ENCODE peak calls at places on chromosomes 4 and X, in eight cellular contexts. H, R, V, F, D, P, L and I are unnamed samples.

GRCh38 chrX:48580662-48581061 is 6.4 kb downstream of the RBM3 start:
- DNase-seq in H (no peak), R (no peak), V (peak; percentile 29), F (no peak), D (no peak), P (no peak), L (no peak), I (no peak)

GRCh38 chr4:304987-305680 is at the start of gene ZNF732:
- DNase-seq in H (no peak), R (peak; percentile 66), V (peak; percentile 68), F (no peak), D (peak; percentile 63), P (no peak), L (peak; percentile 50), I (no peak)

GRCh38 chr4:137463377-137464003 is 68.8 kb downstream of the PCDH18 start:
- DNase-seq in H (no peak), R (peak; percentile 42), V (no peak), F (no peak), D (no peak), P (no peak), L (no peak), I (no peak)

GRCh38 chrX:88612870-88613329 is 134.1 kb upstream of the CPXCR1 start:
- DNase-seq in H (no peak), R (no peak), V (no peak), F (no peak), D (no peak), P (no peak), L (peak; percentile 16), I (no peak)

GRCh38 chr4:107037188-107037587 is 1.1 kb upstream of the DKK2 start:
- DNase-seq in H (peak; percentile 6), R (peak; percentile 65), V (peak; percentile 87), F (peak; percentile 45), D (peak; percentile 29), P (no peak), L (peak; percentile 25), I (peak; percentile 61)

GRCh38 chr4:140233811-140234696 is 80.1 kb upstream of the MAML3 start:
- DNase-seq in H (no peak), R (no peak), V (peak; percentile 83), F (no peak), D (no peak), P (no peak), L (peak; percentile 54), I (no peak)

GRCh38 chr4:48329976-48330375 is 11.4 kb upstream of the SLAIN2 start:
- DNase-seq in H (no peak), R (no peak), V (peak; percentile 78), F (no peak), D (no peak), P (no peak), L (peak; percentile 75), I (no peak)

GRCh38 chrX:45850775-45851433 is 650.2 kb upstream of the DIPK2B start:
- DNase-seq in H (peak; percentile 14), R (no peak), V (peak; percentile 64), F (no peak), D (no peak), P (no peak), L (peak; percentile 27), I (no peak)

GRCh38 chrX:8946488-8947050 is 87.4 kb downstream of the FAM9B start:
- DNase-seq in H (no peak), R (no peak), V (no peak), F (no peak), D (no peak), P (no peak), L (no peak), I (no peak)

GRCh38 chr4:4852591-4853362 is 6.7 kb upstream of the MSX1 start:
- DNase-seq in H (peak; percentile 50), R (peak; percentile 78), V (peak; percentile 76), F (peak; percentile 73), D (no peak), P (no peak), L (peak; percentile 60), I (peak; percentile 14)

GRCh38 chrX:53284684-53285447 is 3.5 kb upstream of the IQSEC2 start:
- DNase-seq in H (peak; percentile 69), R (peak; percentile 72), V (peak; percentile 69), F (peak; percentile 83), D (peak; percentile 68), P (no peak), L (peak; percentile 44), I (no peak)

GRCh38 chr4:55398461-55398860 is 2.7 kb downstream of the TMEM165 start:
- DNase-seq in H (no peak), R (no peak), V (peak; percentile 71), F (no peak), D (no peak), P (no peak), L (peak; percentile 33), I (no peak)

GRCh38 chr4:174037049-174037448 is 246.4 kb downstream of the FBXO8 start:
- DNase-seq in H (no peak), R (peak; percentile 40), V (peak; percentile 77), F (peak; percentile 25), D (no peak), P (no peak), L (no peak), I (no peak)

GRCh38 chr4:5036239-5036638 is 15.0 kb upstream of the STK32B start:
- DNase-seq in H (no peak), R (no peak), V (peak; percentile 53), F (no peak), D (no peak), P (peak; percentile 24), L (peak; percentile 68), I (no peak)

GRCh38 chrX:120755066-120755846 is 120.4 kb downstream of the CT47B1 start:
- DNase-seq in H (no peak), R (no peak), V (no peak), F (no peak), D (peak; percentile 18), P (peak; percentile 72), L (no peak), I (no peak)

GRCh38 chr4:87973283-87974169 is 2.0 kb upstream of the SPP1 start:
- DNase-seq in H (peak; percentile 30), R (peak; percentile 51), V (peak; percentile 80), F (peak; percentile 55), D (peak; percentile 64), P (no peak), L (peak; percentile 65), I (peak; percentile 31)

GRCh38 chr4:661856-662761 is 12.0 kb downstream of the ATP5ME start:
- DNase-seq in H (no peak), R (no peak), V (no peak), F (peak; percentile 75), D (no peak), P (no peak), L (no peak), I (no peak)

GRCh38 chr4:74030285-74030684 is 8.2 kb downstream of the CXCL3 start:
- DNase-seq in H (no peak), R (no peak), V (no peak), F (no peak), D (no peak), P (no peak), L (no peak), I (no peak)

GRCh38 chrX:136121788-136122187 is 25.5 kb upstream of the FHL1 start:
- DNase-seq in H (no peak), R (no peak), V (no peak), F (no peak), D (no peak), P (no peak), L (peak; percentile 29), I (no peak)

GRCh38 chrX:70834587-70834986 is 73.9 kb downstream of the TEX11 start:
- DNase-seq in H (no peak), R (no peak), V (no peak), F (no peak), D (no peak), P (no peak), L (no peak), I (no peak)
- TF ChIP-seq CTCF in H (no peak), R (no peak), V (no peak), F (no peak), D (no peak), P (no peak), L (no peak), I (no peak)

DNA sequence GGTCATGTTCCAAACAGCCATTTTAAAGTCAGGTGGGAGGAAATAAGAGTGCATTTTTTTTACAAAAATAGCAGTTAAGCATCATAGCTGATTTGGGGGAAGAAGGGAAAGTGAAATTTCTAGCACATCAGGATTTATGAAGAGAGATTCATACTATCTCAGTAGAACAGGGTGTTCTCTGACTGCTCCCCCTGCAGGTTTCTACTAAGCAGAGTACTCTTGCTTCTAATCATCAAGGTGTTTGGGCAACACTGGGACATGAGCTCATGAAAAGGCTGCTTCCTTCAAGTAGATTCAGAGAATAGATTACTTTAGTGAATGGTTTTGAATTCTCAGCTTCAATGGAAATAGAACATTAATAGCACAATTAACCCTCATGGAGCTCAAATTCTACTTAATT is 591.4 kb upstream of the PCDH10 start:
- DNase-seq in H (peak; percentile 6), R (no peak), V (no peak), F (no peak), D (no peak), P (no peak), L (no peak), I (no peak)
- TF ChIP-seq CTCF in H (no peak), R (peak; percentile 64), V (no peak), F (no peak), D (no peak), P (no peak), L (no peak), I (no peak)

GRCh38 chr4:124710911-124711310 is 1.6 kb downstream of the ANKRD50 start:
- DNase-seq in H (no peak), R (no peak), V (peak; percentile 57), F (no peak), D (no peak), P (no peak), L (peak; percentile 34), I (no peak)

GRCh38 chr4:124711469-124712416 is 789 bp downstream of the ANKRD50 start:
- DNase-seq in H (peak; percentile 45), R (peak; percentile 71), V (peak; percentile 78), F (no peak), D (peak; percentile 52), P (no peak), L (peak; percentile 82), I (peak; percentile 62)

GRCh38 chr4:124710253-124710849 is 2.2 kb downstream of the ANKRD50 start:
- DNase-seq in H (no peak), R (no peak), V (peak; percentile 20), F (no peak), D (no peak), P (no peak), L (peak; percentile 22), I (no peak)

GRCh38 chr4:124712417-124713212 is at the start of gene ANKRD50:
- DNase-seq in H (peak; percentile 91), R (peak; percentile 97), V (peak; percentile 96), F (peak; percentile 96), D (peak; percentile 87), P (peak; percentile 40), L (peak; percentile 98), I (peak; percentile 76)

GRCh38 chr4:124713213-124713592 is 671 bp upstream of the ANKRD50 start:
- DNase-seq in H (peak; percentile 53), R (peak; percentile 88), V (peak; percentile 82), F (peak; percentile 86), D (peak; percentile 61), P (no peak), L (peak; percentile 85), I (peak; percentile 77)
- TF ChIP-seq CTCF in H (peak; percentile 19), R (peak; percentile 66), V (peak; percentile 56), F (peak; percentile 34), D (peak; percentile 21), P (peak; percentile 40), L (peak; percentile 59), I (no peak)

DNA sequence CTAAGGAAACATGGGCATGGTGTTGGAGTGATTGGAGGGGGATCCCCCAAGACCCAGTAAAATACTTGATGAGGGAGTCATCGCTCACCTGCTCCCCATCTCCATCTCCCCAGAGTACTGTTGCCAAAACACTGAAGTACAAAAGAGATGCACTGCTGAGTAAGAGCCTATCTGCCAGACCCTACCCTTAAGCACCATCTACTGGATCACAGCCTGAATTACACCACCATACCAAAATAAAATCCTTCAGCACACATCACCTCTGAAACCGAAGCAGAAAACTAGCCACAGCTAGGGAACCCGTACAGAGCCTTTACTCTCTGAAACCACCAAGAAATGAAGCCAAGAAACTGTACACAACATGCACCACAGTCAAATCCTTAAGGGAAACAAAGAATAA is 466.3 kb upstream of the ACTRT1 start:
- DNase-seq in H (no peak), R (no peak), V (no peak), F (no peak), D (no peak), P (no peak), L (no peak), I (no peak)
- TF ChIP-seq CTCF in H (no peak), R (peak; percentile 66), V (no peak), F (peak; percentile 12), D (no peak), P (peak; percentile 15), L (no peak), I (no peak)